ENCODE peak calls at places on chromosomes 1 and 21, in ten cellular contexts. L is fibroblast of mammary gland, I is fibroblast of lung, H is tibial nerve, N is stomach, M is PC-3, P is mucosa of descending colon, A is gastrocnemius medialis, X is retinal pigment epithelial cell, Q is GM23338. R is an unnamed sample.
A peak's percentile ranks its signal among the peaks of the same experiment; 100 is the strongest.

GRCh38 chr21:16418211-16418610 is 688.4 kb downstream of the USP25 start:
- DNase-seq in M (no peak), P (no peak), I (peak; percentile 66), X (no peak), H (no peak), A (no peak), N (no peak), L (peak; percentile 74), Q (no peak), R (no peak)

GRCh38 chr1:34924759-34925555 is 4.5 kb downstream of the DLGAP3 start:
- DNase-seq in M (peak; percentile 71), X (peak; percentile 6), H (peak; percentile 24), N (peak; percentile 46), A (no peak), P (peak; percentile 72), I (peak; percentile 50), Q (peak; percentile 91), L (peak; percentile 52), R (peak; percentile 33)

GRCh38 chr1:224205438-224205840 is 22.4 kb downstream of the DEGS1 start:
- DNase-seq in Q (no peak), N (no peak), A (no peak), I (peak; percentile 84), H (no peak), M (peak; percentile 86), X (no peak), P (peak; percentile 31), L (peak; percentile 83), R (no peak)

GRCh38 chr1:69263982-69264381 is 303.7 kb upstream of the LRRC7 start:
- DNase-seq in Q (no peak), I (peak; percentile 73), H (no peak), M (no peak), L (peak; percentile 59), P (no peak), N (no peak), A (no peak), X (peak; percentile 35), R (peak; percentile 98)

GRCh38 chr21:35548904-35549615 is 500.0 kb upstream of the RUNX1 start:
- DNase-seq in A (no peak), H (no peak), M (peak; percentile 11), N (no peak), L (no peak), Q (no peak), I (peak; percentile 40), X (no peak), P (no peak), R (no peak)

GRCh38 chr1:158022554-158023278 is 29.3 kb downstream of the KIRREL1 start:
- DNase-seq in H (no peak), M (no peak), I (no peak), Q (no peak), L (no peak), N (no peak), X (no peak), P (no peak), A (no peak), R (no peak)

GRCh38 chr21:36288651-36289243 is 31.2 kb upstream of the MORC3 start:
- DNase-seq in H (no peak), P (no peak), N (no peak), X (no peak), Q (no peak), I (peak; percentile 15), L (peak; percentile 3), A (no peak), M (no peak), R (no peak)

GRCh38 chr1:107450899-107451664 is 310.2 kb downstream of the NTNG1 start:
- DNase-seq in X (no peak), I (no peak), M (no peak), Q (no peak), N (no peak), A (no peak), L (no peak), P (no peak), H (no peak), R (no peak)

GRCh38 chr1:167441222-167441621 is 77.1 kb downstream of the CD247 start:
- DNase-seq in Q (no peak), M (peak; percentile 21), N (no peak), H (no peak), X (no peak), A (no peak), I (no peak), P (no peak), L (no peak), R (no peak)

GRCh38 chr1:167221804-167222610 is 1.3 kb downstream of the POU2F1 start:
- DNase-seq in N (peak; percentile 79), L (peak; percentile 82), P (peak; percentile 84), I (peak; percentile 66), H (peak; percentile 17), A (peak; percentile 67), X (no peak), M (peak; percentile 79), Q (peak; percentile 78), R (peak; percentile 67)

GRCh38 chr1:45730780-45731319 is 19.6 kb downstream of the IPP start:
- DNase-seq in H (no peak), P (no peak), Q (no peak), X (no peak), M (no peak), N (no peak), A (no peak), I (no peak), L (no peak), R (no peak)

GRCh38 chr1:48121951-48122350 is 100.6 kb upstream of the SLC5A9 start:
- DNase-seq in H (no peak), I (no peak), X (no peak), L (no peak), P (no peak), M (no peak), A (no peak), N (no peak), Q (no peak), R (no peak)

GRCh38 chr1:172180886-172181285 is 239.6 kb upstream of the C1orf105 start:
- DNase-seq in N (peak; percentile 42), I (peak; percentile 54), M (no peak), H (peak; percentile 16), L (peak; percentile 71), A (peak; percentile 7), P (peak; percentile 54), Q (peak; percentile 17), X (no peak), R (no peak)

GRCh38 chr1:182301467-182302198 is 90.0 kb downstream of the GLUL start:
- DNase-seq in N (peak; percentile 40), H (no peak), P (peak; percentile 49), I (peak; percentile 56), M (no peak), A (no peak), L (peak; percentile 77), Q (peak; percentile 28), X (peak; percentile 90), R (peak; percentile 28)

GRCh38 chr1:24951810-24952412 is 21.8 kb upstream of the RUNX3 start:
- DNase-seq in H (no peak), N (no peak), X (no peak), P (no peak), M (no peak), A (no peak), L (no peak), I (no peak), Q (no peak), R (no peak)

GRCh38 chr1:163870666-163871065 is 548.9 kb downstream of the NUF2 start:
- DNase-seq in L (no peak), X (no peak), A (no peak), P (no peak), N (no peak), M (no peak), I (peak; percentile 77), Q (no peak), H (no peak), R (no peak)

GRCh38 chr1:178093958-178094751 is at the start of gene RASAL2:
- DNase-seq in P (peak; percentile 83), X (peak; percentile 15), L (peak; percentile 46), I (peak; percentile 61), A (peak; percentile 43), Q (peak; percentile 90), H (peak; percentile 18), N (peak; percentile 62), M (peak; percentile 57), R (peak; percentile 29)
- TF ChIP-seq CTCF in P (no peak), X (no peak), L (peak; percentile 17), I (peak; percentile 12), A (no peak), Q (no peak), H (peak; percentile 9), N (no peak), M (no peak), R (peak; percentile 14)

DNA sequence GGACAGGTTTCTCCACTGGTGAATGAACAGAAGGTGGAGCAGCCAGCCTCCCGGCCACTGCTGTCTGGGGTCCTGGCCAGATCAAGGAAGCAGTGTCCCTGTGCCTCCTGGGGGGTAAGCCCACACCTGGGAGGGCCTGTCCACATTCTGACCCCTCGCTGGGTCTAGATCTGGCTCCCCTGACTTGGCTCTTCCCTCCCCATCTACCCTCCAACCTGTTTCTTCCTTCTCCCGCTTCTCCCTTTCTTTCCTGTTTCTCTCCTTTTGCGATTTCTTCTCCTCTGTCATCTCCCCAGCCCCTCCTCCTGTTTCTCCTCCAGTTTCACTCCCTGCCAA is 378 bp downstream of the RORC start:
- DNase-seq in M (no peak), Q (no peak), A (no peak), P (no peak), L (no peak), N (no peak), H (no peak), I (no peak), X (no peak), R (no peak)
- H3K4me3 ChIP-seq in M (no peak overlapping the region), Q (no peak overlapping the region), A (peak overlapping the region; percentile 73), P (no peak overlapping the region), L (no peak overlapping the region), N (peak overlapping the region; percentile 57), H (no peak overlapping the region), I (no peak overlapping the region), X (no peak overlapping the region), R (no peak overlapping the region)

GRCh38 chr1:41513388-41513745 is 28.9 kb upstream of the EDN2 start:
- DNase-seq in N (no peak), I (no peak), A (no peak), P (no peak), H (no peak), M (no peak), L (no peak), X (no peak), Q (peak; percentile 72), R (no peak)
- TF ChIP-seq CTCF in N (no peak), I (peak; percentile 39), A (peak; percentile 26), P (no peak), H (no peak), M (peak; percentile 56), L (peak; percentile 31), X (peak; percentile 48), Q (peak; percentile 71), R (peak; percentile 33)

DNA sequence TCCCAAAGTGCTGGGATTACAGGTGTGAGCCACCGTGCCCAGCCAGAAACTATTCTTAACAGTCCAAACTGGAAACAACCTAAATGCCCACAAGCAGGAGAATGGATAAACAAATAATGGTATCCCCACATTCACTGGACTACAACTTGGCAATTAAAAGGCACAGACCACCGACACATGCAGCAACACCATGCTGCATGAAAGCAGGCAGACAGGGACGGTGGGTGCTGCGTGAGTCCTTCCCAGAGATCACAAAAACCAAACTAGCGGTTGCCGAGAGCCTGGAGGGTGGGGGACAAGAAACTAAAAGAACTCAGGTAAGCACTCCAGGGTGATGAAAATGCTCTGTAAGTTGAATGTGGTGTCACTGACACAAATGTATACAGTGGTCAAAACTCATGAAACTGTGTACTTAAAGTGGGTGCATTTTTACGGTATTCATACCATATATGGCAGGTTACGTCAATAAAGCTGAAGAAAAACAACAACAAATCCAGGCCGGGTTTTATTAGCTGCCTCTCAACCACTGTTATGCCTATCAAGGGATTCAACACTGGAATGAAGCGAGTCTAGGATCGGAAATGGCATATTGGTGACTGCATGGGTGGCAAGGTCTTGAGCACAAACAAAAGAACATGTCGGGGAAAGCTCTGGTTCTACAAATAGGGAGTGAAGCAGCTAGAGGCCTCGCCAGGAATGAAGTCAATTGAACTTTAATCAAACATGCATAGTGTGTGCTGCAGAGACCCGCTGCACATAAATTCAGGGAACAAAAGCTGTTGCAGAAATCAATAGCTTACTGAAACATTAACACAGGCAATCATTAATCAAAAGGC is 52.4 kb downstream of the SLC45A1 start:
- DNase-seq in P (no peak), X (no peak), I (peak; percentile 83), H (no peak), N (no peak), L (no peak), M (no peak), A (no peak), Q (peak; percentile 65), R (peak; percentile 27)
- H3K4me3 ChIP-seq in P (no peak overlapping the region), X (no peak overlapping the region), I (no peak overlapping the region), H (no peak overlapping the region), N (no peak overlapping the region), L (no peak overlapping the region), M (no peak overlapping the region), A (no peak overlapping the region), Q (peak overlapping the region; percentile 18), R (no peak overlapping the region)